ENCODE peak calls at places on chromosomes 6 and 20, in ten cellular contexts. W, U, Q, O, F, A, D, H, R and C are unnamed samples.
A peak's percentile ranks its signal among the peaks of the same experiment; 100 is the strongest.

GRCh38 chr6:116570856-116571682 is at the start of gene RWDD1:
- DNase-seq in W (peak; percentile 100), U (peak; percentile 99), Q (peak; percentile 100), O (peak; percentile 100), F (peak; percentile 99), A (peak; percentile 99), D (peak; percentile 100), H (peak; percentile 100), R (peak; percentile 96), C (peak; percentile 98)

GRCh38 chr20:4720121-4720976 is 1.4 kb upstream of the PRND start:
- DNase-seq in W (peak; percentile 46), U (peak; percentile 92), Q (no peak), O (peak; percentile 94), F (peak; percentile 83), A (peak; percentile 67), D (peak; percentile 94), H (peak; percentile 69), R (peak; percentile 46), C (peak; percentile 84)

GRCh38 chr6:37694259-37694658 is 3.4 kb downstream of the MDGA1 start:
- DNase-seq in W (no peak), U (no peak), Q (no peak), O (no peak), F (no peak), A (no peak), D (no peak), H (no peak), R (no peak), C (no peak)

GRCh38 chr6:30490031-30490876 is 945 bp downstream of the HLA-E start:
- DNase-seq in W (peak; percentile 16), U (peak; percentile 87), Q (no peak), O (peak; percentile 86), F (peak; percentile 62), A (peak; percentile 79), D (peak; percentile 59), H (peak; percentile 64), R (no peak), C (peak; percentile 79)

GRCh38 chr6:40152701-40153100 is 218.4 kb upstream of the MOCS1 start:
- DNase-seq in W (no peak), U (no peak), Q (no peak), O (no peak), F (no peak), A (no peak), D (no peak), H (no peak), R (no peak), C (no peak)

GRCh38 chr6:83216806-83217205 is 23.6 kb downstream of the RWDD2A start:
- DNase-seq in W (peak; percentile 17), U (no peak), Q (no peak), O (peak; percentile 58), F (no peak), A (no peak), D (no peak), H (no peak), R (no peak), C (no peak)

GRCh38 chr6:106617302-106617701 is 12.0 kb downstream of the RTN4IP1 start:
- DNase-seq in W (no peak), U (no peak), Q (no peak), O (no peak), F (no peak), A (no peak), D (no peak), H (no peak), R (no peak), C (no peak)

GRCh38 chr6:131116755-131117360 is 18.4 kb upstream of the AKAP7 start:
- DNase-seq in W (no peak), U (no peak), Q (no peak), O (peak; percentile 69), F (peak; percentile 26), A (no peak), D (peak; percentile 63), H (peak; percentile 57), R (no peak), C (no peak)

GRCh38 chr6:12163149-12163548 is 127.0 kb upstream of the EDN1 start:
- DNase-seq in W (no peak), U (no peak), Q (no peak), O (no peak), F (no peak), A (no peak), D (no peak), H (no peak), R (no peak), C (no peak)

GRCh38 chr6:12165297-12165696 is 124.9 kb upstream of the EDN1 start:
- DNase-seq in W (no peak), U (no peak), Q (no peak), O (no peak), F (no peak), A (no peak), D (no peak), H (no peak), R (no peak), C (no peak)

GRCh38 chr6:12164508-12164770 is 125.7 kb upstream of the EDN1 start:
- DNase-seq in W (no peak), U (no peak), Q (no peak), O (peak; percentile 53), F (no peak), A (no peak), D (peak; percentile 18), H (no peak), R (no peak), C (no peak)

GRCh38 chr6:12163744-12164507 is 126.2 kb upstream of the EDN1 start:
- DNase-seq in W (no peak), U (no peak), Q (no peak), O (no peak), F (no peak), A (no peak), D (no peak), H (no peak), R (no peak), C (no peak)

DNA sequence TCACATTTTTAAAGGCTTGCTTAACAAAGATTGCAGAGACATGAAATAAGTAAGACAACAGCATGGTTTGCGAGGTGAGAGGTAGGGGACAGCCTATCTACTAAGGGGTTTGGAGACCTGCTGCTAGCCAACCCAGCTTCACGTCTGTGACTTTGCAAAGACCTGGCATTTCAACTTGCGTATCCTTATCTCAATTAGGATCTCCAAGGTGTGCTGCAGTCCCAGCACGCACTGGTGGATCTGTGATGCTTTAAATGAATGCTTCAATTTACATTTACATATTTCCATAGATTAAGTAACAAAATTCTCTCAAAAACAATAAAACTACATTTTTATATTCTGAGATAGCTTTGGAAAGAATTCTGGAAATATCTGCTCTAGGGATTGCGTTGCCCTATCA is 124.4 kb upstream of the EDN1 start:
- DNase-seq in W (no peak), U (no peak), Q (no peak), O (no peak), F (no peak), A (no peak), D (no peak), H (no peak), R (no peak), C (no peak)
- H3K4me3 ChIP-seq in W (no peak overlapping the region), U (no peak overlapping the region), Q (no peak overlapping the region), O (no peak overlapping the region), F (no peak overlapping the region), A (no peak overlapping the region), D (no peak overlapping the region), H (no peak overlapping the region), R (no peak overlapping the region), C (no peak overlapping the region)

GRCh38 chr6:150150458-150150820 is 7.6 kb downstream of the PPP1R14C start:
- DNase-seq in W (no peak), U (no peak), Q (no peak), O (no peak), F (no peak), A (no peak), D (no peak), H (no peak), R (no peak), C (no peak)

GRCh38 chr6:150150821-150151646 is 8.2 kb downstream of the PPP1R14C start:
- DNase-seq in W (no peak), U (no peak), Q (no peak), O (no peak), F (no peak), A (no peak), D (no peak), H (no peak), R (no peak), C (no peak)

GRCh38 chr6:150145830-150146229 is 3.0 kb downstream of the PPP1R14C start:
- DNase-seq in W (no peak), U (no peak), Q (no peak), O (no peak), F (no peak), A (no peak), D (no peak), H (no peak), R (no peak), C (no peak)

GRCh38 chr6:150146436-150146835 is 3.6 kb downstream of the PPP1R14C start:
- DNase-seq in W (no peak), U (no peak), Q (no peak), O (no peak), F (no peak), A (no peak), D (no peak), H (no peak), R (no peak), C (no peak)

DNA sequence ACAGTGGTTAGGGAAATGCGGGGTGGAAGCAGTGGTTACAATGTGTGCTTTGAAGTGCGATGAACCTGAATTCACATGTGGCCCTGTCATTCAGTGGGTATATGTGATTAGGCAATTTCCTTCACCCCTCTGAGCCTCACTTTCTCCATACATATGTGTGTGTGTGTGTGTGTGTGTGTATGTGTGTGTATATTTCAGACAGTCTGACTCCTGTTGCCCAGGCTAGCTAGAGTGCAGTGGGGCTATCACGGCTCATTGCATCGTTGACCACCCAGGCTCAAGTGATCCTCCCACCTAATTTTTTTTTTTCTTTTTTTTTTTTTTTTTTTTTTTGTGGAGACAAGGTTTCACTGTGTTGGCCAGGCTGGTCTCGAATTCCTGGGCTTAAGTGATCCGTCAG is 6.3 kb downstream of the PPP1R14C start:
- DNase-seq in W (no peak), U (no peak), Q (no peak), O (no peak), F (no peak), A (no peak), D (no peak), H (no peak), R (no peak), C (no peak)
- H3K4me3 ChIP-seq in W (no peak overlapping the region), U (no peak overlapping the region), Q (no peak overlapping the region), O (no peak overlapping the region), F (no peak overlapping the region), A (no peak overlapping the region), D (no peak overlapping the region), H (no peak overlapping the region), R (no peak overlapping the region), C (no peak overlapping the region)

GRCh38 chr6:28208180-28208659 is 16.9 kb upstream of the ZSCAN9 start:
- DNase-seq in W (no peak), U (no peak), Q (no peak), O (peak; percentile 10), F (peak; percentile 17), A (no peak), D (no peak), H (peak; percentile 22), R (no peak), C (no peak)

GRCh38 chr6:28209753-28210535 is 15.1 kb upstream of the ZSCAN9 start:
- DNase-seq in W (no peak), U (no peak), Q (no peak), O (no peak), F (peak; percentile 7), A (no peak), D (no peak), H (no peak), R (no peak), C (no peak)

GRCh38 chr6:28206527-28207243 is 18.4 kb upstream of the ZSCAN9 start:
- DNase-seq in W (no peak), U (no peak), Q (no peak), O (peak; percentile 14), F (no peak), A (no peak), D (peak; percentile 12), H (no peak), R (no peak), C (no peak)

GRCh38 chr6:28205879-28206278 is 19.2 kb upstream of the ZSCAN9 start:
- DNase-seq in W (no peak), U (no peak), Q (no peak), O (no peak), F (no peak), A (no peak), D (no peak), H (no peak), R (no peak), C (no peak)

GRCh38 chr6:28207244-28208179 is 17.6 kb upstream of the ZSCAN9 start:
- DNase-seq in W (peak; percentile 11), U (no peak), Q (no peak), O (peak; percentile 66), F (peak; percentile 58), A (peak; percentile 29), D (peak; percentile 8), H (peak; percentile 53), R (no peak), C (no peak)
- H3K4me3 ChIP-seq in W (peak overlapping the region; percentile 64), U (peak overlapping the region; percentile 28), Q (peak overlapping the region; percentile 57), O (peak overlapping the region; percentile 76), F (peak overlapping the region; percentile 30), A (peak overlapping the region; percentile 39), D (peak overlapping the region; percentile 55), H (peak overlapping the region; percentile 55), R (peak overlapping the region; percentile 18), C (peak overlapping the region; percentile 13)

GRCh38 chr6:135322427-135323201 is 141.5 kb downstream of the MYB start:
- DNase-seq in W (no peak), U (no peak), Q (no peak), O (no peak), F (no peak), A (no peak), D (no peak), H (no peak), R (no peak), C (no peak)
- H3K4me3 ChIP-seq in W (no peak overlapping the region), U (no peak overlapping the region), Q (no peak overlapping the region), O (no peak overlapping the region), F (no peak overlapping the region), A (no peak overlapping the region), D (no peak overlapping the region), H (no peak overlapping the region), R (no peak overlapping the region), C (no peak overlapping the region)